ENCODE peak calls at places on chromosomes 16 and 17, in ten cellular contexts. R is heart left ventricle; L is cardiac muscle cell; D is ovary; K is ascending aorta; J is Panc1; M is GM23248; O is OCI-LY7; Z is effector memory CD4-positive, alpha-beta T cell; X is lower lobe of right lung. Y is an unnamed sample. For H3K36me3, the result is how much of the 10 kb centered on the place peaks cover.

GRCh38 chr16:6066601-6067000 is 969.0 kb upstream of the EEF2KMT start:
- DNase-seq in R (no peak), L (no peak), D (no peak), K (no peak), J (no peak), M (no peak), O (no peak), Z (no peak), X (no peak), Y (no peak)

GRCh38 chr17:41718287-41718645 is 6.1 kb downstream of the GAST start:
- DNase-seq in R (no peak), L (no peak), D (no peak), K (no peak), J (no peak), M (no peak), O (no peak), Z (no peak), X (no peak), Y (no peak)

GRCh38 chr17:77506371-77506991 is 365.7 kb downstream of the SEC14L1 start:
- DNase-seq in R (peak), L (no peak), D (no peak), K (no peak), J (no peak), M (no peak), O (no peak), Z (no peak), X (no peak), Y (no peak)

GRCh38 chr17:29581583-29582253 is 7.7 kb downstream of the GIT1 start:
- DNase-seq in R (peak), L (no peak), D (no peak), K (no peak), J (no peak), M (no peak), O (no peak), Z (no peak), X (peak), Y (no peak)

GRCh38 chr16:52676951-52677350 is 130.0 kb upstream of the TOX3 start:
- DNase-seq in R (no peak), L (no peak), D (no peak), K (no peak), J (no peak), M (no peak), O (no peak), Z (no peak), X (no peak), Y (no peak)

GRCh38 chr16:3187798-3188674 is at the start of gene OR1F1:
- DNase-seq in R (no peak), L (peak), D (no peak), K (no peak), J (no peak), M (peak), O (no peak), Z (peak), X (no peak), Y (no peak)

GRCh38 chr16:72467157-72467759 is 295.3 kb upstream of the PMFBP1 start:
- DNase-seq in R (no peak), L (peak), D (no peak), K (no peak), J (peak), M (peak), O (peak), Z (no peak), X (no peak), Y (no peak)

GRCh38 chr17:34892864-34893263 is 68.4 kb downstream of the CCT6B start:
- DNase-seq in R (no peak), L (peak), D (no peak), K (no peak), J (no peak), M (peak), O (peak), Z (no peak), X (no peak), Y (no peak)

GRCh38 chr17:74773871-74774286 is 2.3 kb downstream of the NAT9 start:
- DNase-seq in R (no peak), L (no peak), D (no peak), K (no peak), J (no peak), M (peak), O (no peak), Z (no peak), X (no peak), Y (no peak)

GRCh38 chr17:59783221-59784016 is 76.0 kb downstream of the VMP1 start:
- DNase-seq in R (no peak), L (no peak), D (no peak), K (no peak), J (no peak), M (peak), O (peak), Z (no peak), X (no peak), Y (no peak)

GRCh38 chr16:14509055-14509454 is 121.0 kb downstream of the PARN start:
- DNase-seq in R (no peak), L (no peak), D (no peak), K (no peak), J (no peak), M (peak), O (no peak), Z (no peak), X (no peak), Y (no peak)

GRCh38 chr16:19722981-19723380 is 4.9 kb downstream of the IQCK start:
- DNase-seq in R (no peak), L (no peak), D (no peak), K (no peak), J (no peak), M (no peak), O (no peak), Z (no peak), X (no peak), Y (no peak)

GRCh38 chr17:78365561-78366108 is 5.8 kb upstream of the SOCS3 start:
- DNase-seq in R (no peak), L (peak), D (no peak), K (no peak), J (no peak), M (no peak), O (no peak), Z (no peak), X (no peak), Y (no peak)

GRCh38 chr17:6070895-6071511 is 824 bp downstream of the WSCD1 start:
- DNase-seq in R (no peak), L (peak), D (no peak), K (no peak), J (no peak), M (no peak), O (no peak), Z (no peak), X (no peak), Y (no peak)

GRCh38 chr16:54407596-54407995 is 121.0 kb upstream of the IRX3 start:
- DNase-seq in R (no peak), L (no peak), D (no peak), K (no peak), J (no peak), M (peak), O (no peak), Z (no peak), X (no peak), Y (no peak)

GRCh38 chr17:3965123-3965800 is 1.0 kb upstream of the ATP2A3 start:
- DNase-seq in R (peak), L (peak), D (no peak), K (peak), J (no peak), M (peak), O (peak), Z (peak), X (peak), Y (no peak)

GRCh38 chr16:56203052-56203451 is 11.8 kb downstream of the GNAO1 start:
- DNase-seq in R (no peak), L (no peak), D (no peak), K (no peak), J (no peak), M (peak), O (peak), Z (peak), X (no peak), Y (no peak)

GRCh38 chr17:28725166-28725659 is 820 bp downstream of the TLCD1 start:
- DNase-seq in R (no peak), L (no peak), D (no peak), K (no peak), J (no peak), M (peak), O (peak), Z (no peak), X (no peak), Y (no peak)

DNA sequence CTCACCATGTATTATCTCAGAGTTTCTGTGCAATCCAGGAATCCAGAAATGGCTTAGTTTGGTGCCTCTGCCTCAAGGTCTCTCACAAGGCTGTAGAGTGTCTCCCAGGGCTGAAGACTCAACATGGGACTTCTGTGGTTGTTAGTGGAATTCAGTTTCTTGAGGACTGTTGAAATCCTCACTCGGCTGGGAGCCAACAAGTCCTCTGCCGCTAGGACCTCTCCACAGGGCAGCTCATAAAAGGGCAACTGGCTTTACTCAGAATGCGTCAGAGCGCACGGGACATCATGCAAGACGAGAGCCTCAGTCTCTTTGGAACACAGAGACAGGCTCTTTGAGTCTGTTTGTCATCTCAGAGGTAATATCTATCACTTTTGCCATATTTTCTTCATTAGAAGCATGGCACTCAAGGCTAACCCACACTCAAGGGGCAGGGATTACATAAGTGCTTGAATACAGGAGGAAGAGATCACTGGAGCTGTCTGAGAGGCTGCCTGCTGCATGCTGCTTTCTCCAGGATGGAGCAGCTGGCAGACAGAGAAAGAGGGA is 97.5 kb upstream of the ASIC2 start:
- DNase-seq in R (no peak), L (no peak), D (no peak), K (no peak), J (no peak), M (no peak), O (no peak), Z (no peak), X (no peak), Y (no peak)
- H3K36me3 ChIP-seq in R (under half), L (under half), D (under half), K (under half), J (under half), M (under half), O (under half), Z (under half), X (under half), Y (under half)

GRCh38 chr17:31595666-31596381 is 204.3 kb downstream of the RAB11FIP4 start:
- DNase-seq in R (no peak), L (no peak), D (no peak), K (no peak), J (no peak), M (peak), O (no peak), Z (no peak), X (no peak), Y (no peak)

GRCh38 chr17:31598388-31598760 is 206.9 kb downstream of the RAB11FIP4 start:
- DNase-seq in R (no peak), L (no peak), D (no peak), K (no peak), J (no peak), M (no peak), O (no peak), Z (no peak), X (no peak), Y (no peak)

GRCh38 chr17:31598921-31599571 is 207.6 kb downstream of the RAB11FIP4 start:
- DNase-seq in R (no peak), L (no peak), D (no peak), K (no peak), J (no peak), M (no peak), O (no peak), Z (no peak), X (no peak), Y (no peak)

GRCh38 chr17:31596382-31597323 is 205.2 kb downstream of the RAB11FIP4 start:
- DNase-seq in R (peak), L (peak), D (no peak), K (peak), J (peak), M (peak), O (peak), Z (no peak), X (peak), Y (peak)

GRCh38 chr17:31597646-31598387 is 206.3 kb downstream of the RAB11FIP4 start:
- DNase-seq in R (no peak), L (no peak), D (no peak), K (no peak), J (no peak), M (no peak), O (no peak), Z (no peak), X (no peak), Y (no peak)
- H3K36me3 ChIP-seq in R (under half), L (under half), D (under half), K (under half), J (under half), M (under half), O (under half), Z (under half), X (under half), Y (under half)

DNA sequence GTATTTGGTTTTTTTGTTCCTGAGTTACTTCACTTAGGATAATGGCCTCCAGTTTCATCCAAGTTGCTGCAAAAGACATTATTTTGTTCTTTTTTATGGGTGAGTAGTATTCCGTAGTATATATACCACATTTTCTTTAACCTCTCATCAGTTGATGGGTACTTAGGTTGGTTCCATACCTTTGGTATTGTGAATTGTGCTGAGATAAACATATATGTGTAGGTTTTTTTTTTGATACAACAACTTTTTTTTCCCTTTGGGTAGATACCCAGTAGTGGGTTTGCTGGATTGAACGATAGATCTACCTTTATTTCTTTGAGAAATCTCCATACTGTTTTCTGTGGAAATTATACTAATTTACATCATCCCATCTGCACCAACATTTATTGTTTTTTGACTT is 6.8 kb downstream of the EFCAB13 start:
- DNase-seq in R (no peak), L (no peak), D (no peak), K (no peak), J (no peak), M (no peak), O (no peak), Z (no peak), X (no peak), Y (no peak)
- H3K36me3 ChIP-seq in R (under half), L (under half), D (under half), K (under half), J (under half), M (under half), O (under half), Z (under half), X (under half), Y (under half)

DNA sequence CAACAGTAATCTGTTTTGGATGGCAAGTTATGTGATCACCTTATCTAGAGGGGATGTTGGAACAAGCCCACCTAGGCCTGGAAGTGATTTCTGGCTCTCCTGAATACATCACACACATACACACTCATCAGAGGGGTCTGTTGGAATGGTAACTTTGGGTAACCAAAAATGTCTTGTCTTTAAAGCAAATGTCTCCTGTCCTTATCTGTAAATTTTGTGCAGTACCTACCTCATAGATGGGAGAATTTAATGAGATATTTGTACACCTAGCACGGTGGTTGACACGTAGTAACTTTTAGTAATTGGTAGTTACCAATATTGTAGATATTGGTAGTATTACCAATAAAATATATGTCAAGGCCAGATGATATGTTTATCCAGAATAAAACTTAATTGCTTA is 24.7 kb downstream of the HAPSTR1 start:
- DNase-seq in R (no peak), L (no peak), D (no peak), K (no peak), J (no peak), M (no peak), O (no peak), Z (no peak), X (no peak), Y (no peak)
- H3K36me3 ChIP-seq in R (under half), L (under half), D (under half), K (under half), J (under half), M (under half), O (half or more), Z (under half), X (half or more), Y (under half)

GRCh38 chr17:80346498-80347275 is 68.3 kb upstream of the ENDOV start:
- DNase-seq in R (no peak), L (no peak), D (peak), K (no peak), J (no peak), M (no peak), O (no peak), Z (no peak), X (no peak), Y (no peak)
- H3K36me3 ChIP-seq in R (half or more), L (under half), D (under half), K (half or more), J (half or more), M (half or more), O (under half), Z (half or more), X (half or more), Y (half or more)

GRCh38 chr16:4687416-4687815 is 5.9 kb upstream of the NUDT16L1 start:
- DNase-seq in R (peak), L (no peak), D (no peak), K (no peak), J (no peak), M (no peak), O (no peak), Z (no peak), X (no peak), Y (no peak)
- H3K36me3 ChIP-seq in R (half or more), L (under half), D (under half), K (half or more), J (under half), M (under half), O (under half), Z (under half), X (half or more), Y (under half)

GRCh38 chr16:89482087-89482823 is 8.1 kb downstream of the ANKRD11 start:
- DNase-seq in R (no peak), L (no peak), D (no peak), K (no peak), J (no peak), M (no peak), O (no peak), Z (no peak), X (no peak), Y (no peak)
- H3K36me3 ChIP-seq in R (under half), L (under half), D (under half), K (under half), J (under half), M (under half), O (under half), Z (under half), X (under half), Y (under half)

Y was measured in thoracic aorta.